ENCODE peak calls at places on chromosomes 5 and 9, in six cellular contexts. One of them, this sample, is unnamed. For H3K27me3, the result is how much of the 10 kb centered on the place peaks cover.

GRCh38 chr5:168192120-168192519 is 99.3 kb upstream of the WWC1 start:
- DNase-seq in HepG2: no peak
- DNase-seq in K562: no peak
- DNase-seq in H1: no peak
- DNase-seq in IMR-90: no peak
- DNase-seq in GM12878: no peak
- DNase-seq in this sample: no peak

GRCh38 chr9:131298816-131299215 is 9.3 kb downstream of the PLPP7 start:
- DNase-seq in K562: no peak
- DNase-seq in GM12878: no peak
- DNase-seq in H1: no peak
- DNase-seq in IMR-90: no peak
- DNase-seq in HepG2: no peak
- DNase-seq in this sample: no peak

GRCh38 chr5:57434227-57434640 is 48.4 kb downstream of the ACTBL2 start:
- DNase-seq in H1: no peak
- DNase-seq in K562: no peak
- DNase-seq in GM12878: no peak
- DNase-seq in HepG2: no peak
- DNase-seq in IMR-90: no peak
- DNase-seq in this sample: no peak

GRCh38 chr5:106292654-106293053 is 1378.1 kb downstream of the EFNA5 start:
- DNase-seq in H1: no peak
- DNase-seq in HepG2: no peak
- DNase-seq in IMR-90: peak
- DNase-seq in GM12878: no peak
- DNase-seq in K562: no peak
- DNase-seq in this sample: no peak

GRCh38 chr5:113122053-113122452 is 145.5 kb downstream of the DCP2 start:
- DNase-seq in IMR-90: peak
- DNase-seq in K562: no peak
- DNase-seq in H1: no peak
- DNase-seq in GM12878: no peak
- DNase-seq in HepG2: no peak
- DNase-seq in this sample: no peak

GRCh38 chr5:135213034-135213386 is 179.0 kb upstream of the PITX1 start:
- DNase-seq in IMR-90: no peak
- DNase-seq in HepG2: no peak
- DNase-seq in GM12878: no peak
- DNase-seq in K562: no peak
- DNase-seq in H1: no peak
- DNase-seq in this sample: no peak

GRCh38 chr5:88878976-88879375 is 4.0 kb downstream of the MEF2C start:
- DNase-seq in GM12878: no peak
- DNase-seq in HepG2: no peak
- DNase-seq in IMR-90: peak
- DNase-seq in H1: no peak
- DNase-seq in K562: no peak
- DNase-seq in this sample: no peak

GRCh38 chr5:181235323-181235688 is 8.4 kb downstream of the RACK1 start:
- DNase-seq in K562: no peak
- DNase-seq in H1: no peak
- DNase-seq in GM12878: no peak
- DNase-seq in IMR-90: no peak
- DNase-seq in HepG2: no peak
- DNase-seq in this sample: peak

DNA sequence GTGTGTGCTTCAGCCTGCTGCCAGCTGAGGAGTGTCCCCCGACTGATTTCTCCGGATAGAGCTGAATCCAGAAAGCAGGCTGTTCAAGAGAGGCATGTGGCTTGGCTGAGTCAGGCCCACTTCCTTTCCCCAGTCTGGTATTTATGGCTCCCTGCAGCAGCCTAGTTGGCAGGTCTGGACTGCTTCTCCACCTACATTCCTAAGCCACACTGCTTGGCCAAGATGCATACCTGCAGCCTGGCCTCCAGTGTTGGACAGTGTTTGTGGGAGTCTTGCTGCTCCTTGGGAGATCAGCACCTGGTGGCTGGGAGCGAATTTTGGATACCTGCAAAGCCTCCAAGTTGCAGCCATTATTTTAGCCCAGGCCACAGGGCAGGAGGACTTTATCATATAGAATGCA is 670.8 kb downstream of the ACTL7B start:
- DNase-seq in HepG2: no peak
- DNase-seq in H1: no peak
- DNase-seq in IMR-90: peak
- DNase-seq in K562: no peak
- DNase-seq in GM12878: no peak
- DNase-seq in this sample: no peak
- TF ChIP-seq RFX5 in HepG2: no peak
- TF ChIP-seq RFX5 in H1: no peak
- TF ChIP-seq RFX5 in IMR-90: no peak
- TF ChIP-seq RFX5 in K562: no peak
- TF ChIP-seq RFX5 in GM12878: no peak
- TF ChIP-seq RFX5 in this sample: no peak

GRCh38 chr5:133564921-133565565 is 47.3 kb downstream of the FSTL4 start:
- DNase-seq in H1: no peak
- DNase-seq in HepG2: no peak
- DNase-seq in GM12878: no peak
- DNase-seq in K562: no peak
- DNase-seq in IMR-90: no peak
- DNase-seq in this sample: no peak

GRCh38 chr5:133565993-133566392 is 46.3 kb downstream of the FSTL4 start:
- DNase-seq in H1: no peak
- DNase-seq in HepG2: no peak
- DNase-seq in IMR-90: peak
- DNase-seq in GM12878: no peak
- DNase-seq in K562: peak
- DNase-seq in this sample: no peak

GRCh38 chr5:133569347-133569746 is 43.0 kb downstream of the FSTL4 start:
- DNase-seq in IMR-90: peak
- DNase-seq in K562: no peak
- DNase-seq in GM12878: no peak
- DNase-seq in HepG2: no peak
- DNase-seq in H1: no peak
- DNase-seq in this sample: no peak
- H3K27me3 ChIP-seq in IMR-90: under half
- H3K27me3 ChIP-seq in K562: under half
- H3K27me3 ChIP-seq in GM12878: under half
- H3K27me3 ChIP-seq in HepG2: under half
- H3K27me3 ChIP-seq in H1: under half
- H3K27me3 ChIP-seq in this sample: under half

DNA sequence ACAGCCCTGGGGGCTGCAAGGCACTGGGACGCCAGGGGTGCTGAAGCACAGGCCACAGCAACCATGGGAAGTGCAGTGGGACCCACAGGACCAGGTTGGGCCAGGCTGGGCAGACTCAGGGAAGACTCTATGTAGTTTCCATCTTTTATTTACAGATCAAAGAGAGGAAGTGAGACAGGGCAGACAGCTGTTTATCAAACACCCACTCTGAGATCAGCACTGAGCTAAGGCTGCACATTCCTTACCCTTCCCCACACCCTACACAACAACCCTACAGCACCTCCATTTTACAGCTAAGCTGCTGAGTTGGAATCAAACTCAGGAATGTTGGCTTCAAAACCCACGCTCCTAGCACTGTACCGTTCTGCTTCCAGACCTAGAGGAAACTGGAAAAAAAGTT is 19.8 kb downstream of the BARHL1 start:
- DNase-seq in IMR-90: peak
- DNase-seq in GM12878: no peak
- DNase-seq in H1: no peak
- DNase-seq in HepG2: no peak
- DNase-seq in K562: no peak
- DNase-seq in this sample: no peak
- TF ChIP-seq RFX5 in IMR-90: no peak
- TF ChIP-seq RFX5 in GM12878: no peak
- TF ChIP-seq RFX5 in H1: no peak
- TF ChIP-seq RFX5 in HepG2: no peak
- TF ChIP-seq RFX5 in K562: no peak
- TF ChIP-seq RFX5 in this sample: no peak

DNA sequence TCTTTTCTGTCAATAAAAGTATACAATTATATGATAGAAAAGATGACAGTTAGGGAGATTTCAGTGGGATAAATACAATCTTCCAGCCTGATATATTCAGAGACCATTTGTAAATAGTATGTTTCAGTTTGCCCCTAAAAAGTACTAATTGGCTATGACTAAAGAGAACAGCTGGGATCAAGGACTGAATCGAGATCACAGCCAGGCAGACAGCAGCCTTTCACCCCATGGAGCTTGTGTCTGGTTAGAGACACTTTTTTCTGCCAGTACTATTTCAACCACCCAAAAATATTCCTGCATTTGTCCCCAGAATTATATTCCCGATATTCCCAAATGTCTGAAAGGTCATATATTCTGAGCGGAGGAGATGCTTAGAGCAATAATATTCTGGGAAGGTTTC is 577.3 kb upstream of the TLE4 start:
- DNase-seq in GM12878: no peak
- DNase-seq in IMR-90: no peak
- DNase-seq in K562: no peak
- DNase-seq in H1: no peak
- DNase-seq in HepG2: no peak
- DNase-seq in this sample: no peak
- H3K27me3 ChIP-seq in GM12878: under half
- H3K27me3 ChIP-seq in IMR-90: under half
- H3K27me3 ChIP-seq in K562: under half
- H3K27me3 ChIP-seq in H1: under half
- H3K27me3 ChIP-seq in HepG2: under half
- H3K27me3 ChIP-seq in this sample: under half

DNA sequence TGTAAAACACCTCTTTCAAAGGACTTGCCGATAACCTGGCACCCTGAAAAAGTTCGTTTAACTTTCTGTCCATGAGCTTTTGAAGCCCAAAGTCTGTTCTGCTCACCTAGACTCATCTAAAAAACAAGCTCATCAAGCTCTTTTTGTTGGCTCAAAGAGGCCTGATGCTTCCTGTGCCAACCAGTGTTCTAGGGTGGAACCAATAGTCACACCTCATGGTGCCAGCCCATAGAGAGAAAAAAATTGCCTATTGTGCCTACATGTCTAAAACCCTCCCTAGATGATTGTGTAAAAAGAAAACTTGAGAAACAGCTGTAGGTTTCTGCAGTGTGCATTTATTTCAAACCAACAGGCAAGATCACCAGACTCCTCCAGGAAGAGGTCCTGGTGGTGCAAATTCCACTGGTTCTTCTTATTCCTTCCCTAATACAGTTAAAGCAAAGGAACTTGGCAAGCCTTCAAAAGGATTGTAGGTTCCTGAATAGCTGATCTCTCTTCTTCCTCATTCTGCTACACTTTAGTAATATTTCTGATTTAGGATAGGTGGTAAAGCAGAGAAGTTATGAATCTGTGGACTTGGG is 4.8 kb downstream of the SH3RF2 start:
- DNase-seq in K562: no peak
- DNase-seq in HepG2: no peak
- DNase-seq in GM12878: no peak
- DNase-seq in H1: no peak
- DNase-seq in IMR-90: peak
- DNase-seq in this sample: no peak
- TF ChIP-seq RFX5 in K562: no peak
- TF ChIP-seq RFX5 in HepG2: no peak
- TF ChIP-seq RFX5 in GM12878: no peak
- TF ChIP-seq RFX5 in H1: no peak
- TF ChIP-seq RFX5 in IMR-90: no peak
- TF ChIP-seq RFX5 in this sample: no peak

DNA sequence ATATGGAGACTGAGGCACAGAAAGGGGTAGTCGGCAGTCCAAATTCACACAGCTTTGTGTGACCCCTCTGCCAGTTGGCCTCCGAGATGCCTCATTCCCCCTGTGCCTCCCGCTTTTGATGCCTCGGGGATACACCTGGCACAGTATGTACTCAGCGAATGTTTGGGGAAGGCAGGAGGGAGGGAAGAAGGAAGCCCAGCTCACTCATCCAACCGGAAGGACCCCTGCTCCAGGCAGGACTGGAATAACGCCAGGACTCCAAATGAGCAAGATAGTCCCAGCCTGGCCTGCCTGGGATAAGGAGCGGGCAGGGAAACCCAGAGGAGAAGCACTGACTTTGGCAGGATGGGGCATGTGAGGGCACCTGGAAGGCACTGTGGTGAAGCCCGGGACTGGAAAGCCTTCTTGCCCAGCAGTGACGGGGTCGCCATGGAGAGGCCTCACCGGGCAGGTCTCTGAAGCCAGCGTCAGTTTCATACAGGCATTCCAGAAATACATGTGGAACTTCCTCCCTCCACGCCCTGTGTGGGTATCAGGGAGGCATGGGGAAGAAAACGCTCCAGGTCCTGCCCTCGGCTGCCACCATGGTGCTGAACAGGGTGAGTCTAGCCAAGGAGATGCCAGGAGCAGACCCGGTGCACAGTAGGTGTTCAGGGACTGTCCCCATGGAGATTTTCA is 20.3 kb downstream of the LMX1B start:
- DNase-seq in IMR-90: no peak
- DNase-seq in H1: no peak
- DNase-seq in K562: no peak
- DNase-seq in HepG2: no peak
- DNase-seq in GM12878: no peak
- DNase-seq in this sample: no peak
- H3K27me3 ChIP-seq in IMR-90: half or more
- H3K27me3 ChIP-seq in H1: under half
- H3K27me3 ChIP-seq in K562: under half
- H3K27me3 ChIP-seq in HepG2: under half
- H3K27me3 ChIP-seq in GM12878: under half
- H3K27me3 ChIP-seq in this sample: half or more

DNA sequence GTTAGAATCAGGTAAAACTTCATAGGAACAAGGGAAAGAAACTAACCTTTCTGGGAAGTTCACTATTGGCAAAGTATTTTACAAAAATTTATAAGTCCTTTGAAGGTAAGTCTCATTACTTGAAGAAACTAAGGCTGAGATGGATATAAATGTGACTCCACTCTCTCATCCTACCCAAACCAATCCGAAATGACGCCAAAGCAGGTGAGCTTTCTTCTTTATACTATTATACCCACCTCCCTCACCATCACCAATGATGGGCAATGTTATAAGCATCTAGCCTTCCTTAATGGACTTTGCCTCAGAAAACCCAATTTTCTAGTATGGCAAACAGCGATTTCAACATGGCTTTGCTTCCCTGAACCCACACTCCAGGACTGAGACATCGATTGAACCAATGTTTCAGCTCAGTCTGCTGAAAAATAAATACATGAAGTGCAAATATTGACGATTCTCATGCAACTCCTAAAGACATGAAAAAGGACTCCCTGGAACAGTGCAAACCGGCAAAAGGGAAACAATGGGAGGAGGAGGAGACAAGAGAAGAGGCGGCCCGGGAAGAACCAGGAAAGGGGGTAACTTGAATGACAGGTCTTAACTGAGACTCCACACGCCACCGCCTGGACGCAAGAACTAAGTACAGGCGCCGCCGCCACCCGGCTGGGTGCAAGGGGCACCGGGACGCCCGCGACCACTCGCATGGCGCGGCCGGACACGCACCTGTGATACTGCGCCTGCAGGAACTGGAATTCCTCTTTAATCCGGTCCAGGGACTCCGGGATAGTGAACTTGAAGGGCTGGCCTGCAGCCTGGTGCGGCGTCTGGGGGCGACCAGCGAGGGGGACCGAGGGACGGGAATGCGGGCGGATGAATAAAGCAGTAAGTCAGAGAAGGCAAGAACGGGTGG is 2.5 kb downstream of the TLE1 start:
- DNase-seq in H1: peak
- DNase-seq in K562: no peak
- DNase-seq in IMR-90: peak
- DNase-seq in GM12878: no peak
- DNase-seq in HepG2: peak
- DNase-seq in this sample: peak
- TF ChIP-seq RFX5 in H1: no peak
- TF ChIP-seq RFX5 in K562: no peak
- TF ChIP-seq RFX5 in IMR-90: no peak
- TF ChIP-seq RFX5 in GM12878: no peak
- TF ChIP-seq RFX5 in HepG2: no peak
- TF ChIP-seq RFX5 in this sample: no peak